ENCODE peak calls at places on chromosomes 16 and 17, in six cellular contexts. One of them, this sample, is unnamed.

GRCh38 chr16:19683453-19684236 is 34.4 kb downstream of the KNOP1 start:
- DNase-seq in kidney epithelial cell: no peak
- DNase-seq in GM23338: no peak
- DNase-seq in upper lobe of right lung: peak; percentile 11
- DNase-seq in fibroblast of lung: no peak
- DNase-seq in stomach: no peak
- DNase-seq in this sample: no peak

GRCh38 chr16:27840311-27841060 is 223.0 kb downstream of the GSG1L start:
- DNase-seq in stomach: no peak
- DNase-seq in upper lobe of right lung: peak; percentile 38
- DNase-seq in kidney epithelial cell: no peak
- DNase-seq in fibroblast of lung: no peak
- DNase-seq in GM23338: no peak
- DNase-seq in this sample: no peak

GRCh38 chr17:21272881-21273839 is 11.4 kb upstream of the MAP2K3 start:
- DNase-seq in kidney epithelial cell: no peak
- DNase-seq in upper lobe of right lung: no peak
- DNase-seq in GM23338: no peak
- DNase-seq in fibroblast of lung: no peak
- DNase-seq in stomach: peak; percentile 49
- DNase-seq in this sample: no peak

GRCh38 chr16:27374231-27374793 is 27.7 kb upstream of the IL21R start:
- DNase-seq in GM23338: no peak
- DNase-seq in stomach: no peak
- DNase-seq in kidney epithelial cell: no peak
- DNase-seq in upper lobe of right lung: no peak
- DNase-seq in fibroblast of lung: no peak
- DNase-seq in this sample: no peak

GRCh38 chr17:81074875-81075274 is 39.9 kb downstream of the BAIAP2 start:
- DNase-seq in upper lobe of right lung: no peak
- DNase-seq in kidney epithelial cell: no peak
- DNase-seq in stomach: no peak
- DNase-seq in fibroblast of lung: no peak
- DNase-seq in GM23338: no peak
- DNase-seq in this sample: no peak

GRCh38 chr17:72467841-72468653 is 347.2 kb downstream of the SOX9 start:
- DNase-seq in upper lobe of right lung: no peak
- DNase-seq in kidney epithelial cell: no peak
- DNase-seq in stomach: peak; percentile 77
- DNase-seq in GM23338: peak; percentile 50
- DNase-seq in fibroblast of lung: peak; percentile 69
- DNase-seq in this sample: peak; percentile 81

GRCh38 chr16:26196806-26197205 is 505.0 kb downstream of the HS3ST4 start:
- DNase-seq in kidney epithelial cell: no peak
- DNase-seq in stomach: no peak
- DNase-seq in GM23338: no peak
- DNase-seq in upper lobe of right lung: no peak
- DNase-seq in fibroblast of lung: no peak
- DNase-seq in this sample: no peak

GRCh38 chr17:45783593-45784292 is 377 bp upstream of the CRHR1 start:
- DNase-seq in stomach: no peak
- DNase-seq in fibroblast of lung: no peak
- DNase-seq in kidney epithelial cell: no peak
- DNase-seq in upper lobe of right lung: no peak
- DNase-seq in GM23338: peak; percentile 88
- DNase-seq in this sample: no peak

GRCh38 chr17:71251936-71252335 is 868.9 kb upstream of the SOX9 start:
- DNase-seq in kidney epithelial cell: no peak
- DNase-seq in upper lobe of right lung: no peak
- DNase-seq in GM23338: no peak
- DNase-seq in fibroblast of lung: peak; percentile 87
- DNase-seq in stomach: no peak
- DNase-seq in this sample: no peak

GRCh38 chr17:44952946-44953475 is 5.4 kb upstream of the KIF18B start:
- DNase-seq in GM23338: peak; percentile 46
- DNase-seq in stomach: no peak
- DNase-seq in fibroblast of lung: no peak
- DNase-seq in upper lobe of right lung: peak; percentile 25
- DNase-seq in kidney epithelial cell: no peak
- DNase-seq in this sample: no peak

GRCh38 chr17:45225051-45225700 is 3.5 kb downstream of the FMNL1 start:
- DNase-seq in GM23338: no peak
- DNase-seq in fibroblast of lung: no peak
- DNase-seq in upper lobe of right lung: no peak
- DNase-seq in kidney epithelial cell: no peak
- DNase-seq in stomach: no peak
- DNase-seq in this sample: no peak

GRCh38 chr17:18362509-18363020 is 785 bp downstream of the SHMT1 start:
- DNase-seq in kidney epithelial cell: peak; percentile 42
- DNase-seq in upper lobe of right lung: peak; percentile 86
- DNase-seq in GM23338: peak; percentile 50
- DNase-seq in stomach: peak; percentile 64
- DNase-seq in fibroblast of lung: peak; percentile 33
- DNase-seq in this sample: peak; percentile 36

GRCh38 chr16:75433732-75434413 is 570 bp upstream of the CFDP1 start:
- DNase-seq in stomach: peak; percentile 71
- DNase-seq in kidney epithelial cell: peak; percentile 91
- DNase-seq in GM23338: peak; percentile 89
- DNase-seq in fibroblast of lung: peak; percentile 95
- DNase-seq in upper lobe of right lung: peak; percentile 70
- DNase-seq in this sample: peak; percentile 97

GRCh38 chr16:87047221-87048037 is 269.8 kb downstream of the C16orf95 start:
- DNase-seq in kidney epithelial cell: no peak
- DNase-seq in GM23338: no peak
- DNase-seq in fibroblast of lung: peak; percentile 25
- DNase-seq in upper lobe of right lung: no peak
- DNase-seq in stomach: no peak
- DNase-seq in this sample: no peak

GRCh38 chr16:70653809-70654771 is 7.7 kb downstream of the IL34 start:
- DNase-seq in fibroblast of lung: peak; percentile 70
- DNase-seq in upper lobe of right lung: peak; percentile 67
- DNase-seq in kidney epithelial cell: peak; percentile 23
- DNase-seq in stomach: peak; percentile 77
- DNase-seq in GM23338: peak; percentile 88
- DNase-seq in this sample: peak; percentile 91

GRCh38 chr16:85522517-85522841 is 90.6 kb upstream of the GSE1 start:
- DNase-seq in stomach: no peak
- DNase-seq in upper lobe of right lung: no peak
- DNase-seq in fibroblast of lung: no peak
- DNase-seq in GM23338: no peak
- DNase-seq in kidney epithelial cell: no peak
- DNase-seq in this sample: no peak

DNA sequence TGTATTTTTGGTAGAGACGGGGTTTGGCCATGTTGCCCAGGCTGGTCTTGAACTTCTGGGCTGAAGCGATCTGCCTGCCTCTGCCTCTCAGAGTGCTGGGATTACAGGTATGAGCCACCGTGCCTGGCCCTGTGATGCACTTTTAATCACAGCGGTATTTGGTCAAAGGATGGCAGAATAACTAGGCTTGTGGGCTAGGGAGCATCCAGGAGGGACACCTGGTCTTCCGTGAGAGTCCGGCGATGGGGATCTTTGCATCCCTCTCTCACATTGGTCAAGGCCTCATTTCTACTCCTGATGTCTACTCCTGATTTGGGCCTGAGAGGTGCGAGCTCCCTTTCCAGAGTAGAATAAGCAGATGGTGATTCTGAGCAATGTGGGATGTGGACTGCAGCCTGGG is 257.9 kb upstream of the CACNG5 start:
- DNase-seq in fibroblast of lung: no peak
- DNase-seq in GM23338: no peak
- DNase-seq in kidney epithelial cell: no peak
- DNase-seq in upper lobe of right lung: no peak
- DNase-seq in stomach: no peak
- DNase-seq in this sample: no peak
- TF ChIP-seq CTCF in fibroblast of lung: no peak
- TF ChIP-seq CTCF in GM23338: no peak
- TF ChIP-seq CTCF in kidney epithelial cell: no peak
- TF ChIP-seq CTCF in upper lobe of right lung: no peak
- TF ChIP-seq CTCF in stomach: no peak
- TF ChIP-seq CTCF in this sample: no peak

GRCh38 chr17:49001671-49002070 is 4.5 kb downstream of the IGF2BP1 start:
- DNase-seq in stomach: no peak
- DNase-seq in upper lobe of right lung: no peak
- DNase-seq in fibroblast of lung: no peak
- DNase-seq in kidney epithelial cell: no peak
- DNase-seq in GM23338: no peak
- DNase-seq in this sample: no peak

GRCh38 chr17:49002766-49003165 is 5.6 kb downstream of the IGF2BP1 start:
- DNase-seq in stomach: no peak
- DNase-seq in fibroblast of lung: no peak
- DNase-seq in kidney epithelial cell: no peak
- DNase-seq in upper lobe of right lung: no peak
- DNase-seq in GM23338: no peak
- DNase-seq in this sample: no peak

GRCh38 chr17:49002331-49002730 is 5.1 kb downstream of the IGF2BP1 start:
- DNase-seq in kidney epithelial cell: no peak
- DNase-seq in fibroblast of lung: no peak
- DNase-seq in GM23338: no peak
- DNase-seq in upper lobe of right lung: no peak
- DNase-seq in stomach: no peak
- DNase-seq in this sample: no peak

GRCh38 chr17:48998557-48999440 is 1.6 kb downstream of the IGF2BP1 start:
- DNase-seq in GM23338: peak; percentile 52
- DNase-seq in kidney epithelial cell: no peak
- DNase-seq in stomach: no peak
- DNase-seq in upper lobe of right lung: no peak
- DNase-seq in fibroblast of lung: peak; percentile 43
- DNase-seq in this sample: no peak

DNA sequence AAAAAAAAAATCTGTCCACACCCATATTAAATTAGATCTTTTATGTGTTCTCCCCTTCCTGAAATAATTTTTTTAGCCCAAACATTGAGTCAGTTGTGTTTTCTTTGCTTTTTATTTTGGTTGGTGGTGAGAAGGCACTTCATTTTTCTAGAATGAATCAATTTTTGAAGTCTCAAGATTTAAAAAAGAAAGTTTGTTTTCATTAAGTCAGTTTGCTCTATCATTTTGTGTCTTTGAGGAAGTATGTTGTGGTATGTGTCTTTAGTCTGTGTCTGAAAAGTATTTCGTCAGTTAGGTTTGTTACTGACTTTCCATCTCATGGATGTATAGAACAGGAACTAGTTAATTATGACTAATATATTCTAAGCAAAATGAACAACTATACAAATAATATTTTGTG is 3.8 kb downstream of the IGF2BP1 start:
- DNase-seq in GM23338: no peak
- DNase-seq in stomach: no peak
- DNase-seq in kidney epithelial cell: no peak
- DNase-seq in upper lobe of right lung: no peak
- DNase-seq in fibroblast of lung: peak; percentile 59
- DNase-seq in this sample: peak; percentile 79
- H3K4me3 ChIP-seq in GM23338: peak overlapping the region; percentile 78
- H3K4me3 ChIP-seq in stomach: no peak overlapping the region
- H3K4me3 ChIP-seq in kidney epithelial cell: no peak overlapping the region
- H3K4me3 ChIP-seq in upper lobe of right lung: no peak overlapping the region
- H3K4me3 ChIP-seq in fibroblast of lung: peak overlapping the region; percentile 94
- H3K4me3 ChIP-seq in this sample: peak overlapping the region; percentile 18

GRCh38 chr17:27065588-27065987 is 228.3 kb upstream of the WSB1 start:
- DNase-seq in stomach: no peak
- DNase-seq in GM23338: no peak
- DNase-seq in fibroblast of lung: no peak
- DNase-seq in kidney epithelial cell: no peak
- DNase-seq in upper lobe of right lung: no peak
- DNase-seq in this sample: no peak

GRCh38 chr17:27069842-27070508 is 223.9 kb upstream of the WSB1 start:
- DNase-seq in upper lobe of right lung: no peak
- DNase-seq in kidney epithelial cell: no peak
- DNase-seq in GM23338: no peak
- DNase-seq in stomach: no peak
- DNase-seq in fibroblast of lung: no peak
- DNase-seq in this sample: no peak

GRCh38 chr17:27070836-27071235 is 223.1 kb upstream of the WSB1 start:
- DNase-seq in GM23338: no peak
- DNase-seq in upper lobe of right lung: no peak
- DNase-seq in stomach: no peak
- DNase-seq in kidney epithelial cell: no peak
- DNase-seq in fibroblast of lung: no peak
- DNase-seq in this sample: no peak

GRCh38 chr17:27066315-27066714 is 227.6 kb upstream of the WSB1 start:
- DNase-seq in kidney epithelial cell: no peak
- DNase-seq in GM23338: no peak
- DNase-seq in stomach: no peak
- DNase-seq in fibroblast of lung: no peak
- DNase-seq in upper lobe of right lung: no peak
- DNase-seq in this sample: no peak
- TF ChIP-seq CTCF in kidney epithelial cell: no peak
- TF ChIP-seq CTCF in GM23338: no peak
- TF ChIP-seq CTCF in stomach: no peak
- TF ChIP-seq CTCF in fibroblast of lung: no peak
- TF ChIP-seq CTCF in upper lobe of right lung: no peak
- TF ChIP-seq CTCF in this sample: no peak

GRCh38 chr17:29005936-29006438 is at the start of gene SEZ6:
- DNase-seq in upper lobe of right lung: peak; percentile 88
- DNase-seq in stomach: peak; percentile 74
- DNase-seq in GM23338: peak; percentile 95
- DNase-seq in fibroblast of lung: peak; percentile 60
- DNase-seq in kidney epithelial cell: no peak
- DNase-seq in this sample: peak; percentile 51
- H3K4me3 ChIP-seq in upper lobe of right lung: no peak within 1 kb of the TSS
- H3K4me3 ChIP-seq in stomach: peak within 1 kb of the TSS; percentile 29
- H3K4me3 ChIP-seq in GM23338: peak within 1 kb of the TSS; percentile 57
- H3K4me3 ChIP-seq in fibroblast of lung: no peak within 1 kb of the TSS
- H3K4me3 ChIP-seq in kidney epithelial cell: no peak within 1 kb of the TSS
- H3K4me3 ChIP-seq in this sample: no peak within 1 kb of the TSS

GRCh38 chr17:7220593-7221280 is 999 bp downstream of the ACADVL start:
- DNase-seq in stomach: peak; percentile 70
- DNase-seq in fibroblast of lung: peak; percentile 59
- DNase-seq in upper lobe of right lung: peak; percentile 84
- DNase-seq in kidney epithelial cell: no peak
- DNase-seq in GM23338: peak; percentile 75
- DNase-seq in this sample: peak; percentile 69
- TF ChIP-seq CTCF in stomach: peak; percentile 10
- TF ChIP-seq CTCF in fibroblast of lung: peak; percentile 42
- TF ChIP-seq CTCF in upper lobe of right lung: peak; percentile 49
- TF ChIP-seq CTCF in kidney epithelial cell: peak; percentile 70
- TF ChIP-seq CTCF in GM23338: peak; percentile 73
- TF ChIP-seq CTCF in this sample: peak; percentile 53